ENCODE peak calls at places on chromosomes 3 and 15, in five cellular contexts. One of them, this sample, is unnamed.

GRCh38 chr3:130950641-130951040 is 56.8 kb downstream of the ATP2C1 start:
- DNase-seq in ovary: no peak
- DNase-seq in prostate gland: no peak
- DNase-seq in A549: no peak
- DNase-seq in upper lobe of left lung: no peak
- DNase-seq in this sample: no peak

GRCh38 chr3:56421205-56421604 is 47.1 kb downstream of the ERC2 start:
- DNase-seq in prostate gland: no peak
- DNase-seq in upper lobe of left lung: no peak
- DNase-seq in A549: no peak
- DNase-seq in ovary: no peak
- DNase-seq in this sample: no peak

GRCh38 chr3:146800484-146800883 is 195.3 kb upstream of the PLSCR5 start:
- DNase-seq in A549: no peak
- DNase-seq in prostate gland: no peak
- DNase-seq in upper lobe of left lung: no peak
- DNase-seq in ovary: no peak
- DNase-seq in this sample: no peak

GRCh38 chr15:67504796-67505195 is 16.1 kb upstream of the C15orf61 start:
- DNase-seq in upper lobe of left lung: no peak
- DNase-seq in ovary: no peak
- DNase-seq in prostate gland: no peak
- DNase-seq in A549: no peak
- DNase-seq in this sample: no peak

GRCh38 chr3:60282840-60283239 is 968.4 kb downstream of the FHIT start:
- DNase-seq in prostate gland: no peak
- DNase-seq in ovary: no peak
- DNase-seq in A549: no peak
- DNase-seq in upper lobe of left lung: no peak
- DNase-seq in this sample: no peak

GRCh38 chr3:62724503-62724902 is 150.7 kb downstream of the CADPS start:
- DNase-seq in upper lobe of left lung: no peak
- DNase-seq in A549: no peak
- DNase-seq in prostate gland: no peak
- DNase-seq in ovary: no peak
- DNase-seq in this sample: no peak

GRCh38 chr3:66610548-66610909 is 109.7 kb upstream of the LRIG1 start:
- DNase-seq in prostate gland: no peak
- DNase-seq in ovary: no peak
- DNase-seq in A549: no peak
- DNase-seq in upper lobe of left lung: no peak
- DNase-seq in this sample: no peak

GRCh38 chr3:189363856-189364255 is 192.1 kb downstream of the TPRG1 start:
- DNase-seq in upper lobe of left lung: no peak
- DNase-seq in prostate gland: peak; percentile 12
- DNase-seq in A549: no peak
- DNase-seq in ovary: no peak
- DNase-seq in this sample: no peak

GRCh38 chr3:11764931-11765363 is 81.7 kb downstream of the TAMM41 start:
- DNase-seq in A549: no peak
- DNase-seq in prostate gland: no peak
- DNase-seq in ovary: no peak
- DNase-seq in upper lobe of left lung: no peak
- DNase-seq in this sample: no peak

GRCh38 chr15:77915261-77915960 is 162.1 kb downstream of the TBC1D2B start:
- DNase-seq in ovary: no peak
- DNase-seq in A549: no peak
- DNase-seq in upper lobe of left lung: peak; percentile 46
- DNase-seq in prostate gland: no peak
- DNase-seq in this sample: peak; percentile 5

DNA sequence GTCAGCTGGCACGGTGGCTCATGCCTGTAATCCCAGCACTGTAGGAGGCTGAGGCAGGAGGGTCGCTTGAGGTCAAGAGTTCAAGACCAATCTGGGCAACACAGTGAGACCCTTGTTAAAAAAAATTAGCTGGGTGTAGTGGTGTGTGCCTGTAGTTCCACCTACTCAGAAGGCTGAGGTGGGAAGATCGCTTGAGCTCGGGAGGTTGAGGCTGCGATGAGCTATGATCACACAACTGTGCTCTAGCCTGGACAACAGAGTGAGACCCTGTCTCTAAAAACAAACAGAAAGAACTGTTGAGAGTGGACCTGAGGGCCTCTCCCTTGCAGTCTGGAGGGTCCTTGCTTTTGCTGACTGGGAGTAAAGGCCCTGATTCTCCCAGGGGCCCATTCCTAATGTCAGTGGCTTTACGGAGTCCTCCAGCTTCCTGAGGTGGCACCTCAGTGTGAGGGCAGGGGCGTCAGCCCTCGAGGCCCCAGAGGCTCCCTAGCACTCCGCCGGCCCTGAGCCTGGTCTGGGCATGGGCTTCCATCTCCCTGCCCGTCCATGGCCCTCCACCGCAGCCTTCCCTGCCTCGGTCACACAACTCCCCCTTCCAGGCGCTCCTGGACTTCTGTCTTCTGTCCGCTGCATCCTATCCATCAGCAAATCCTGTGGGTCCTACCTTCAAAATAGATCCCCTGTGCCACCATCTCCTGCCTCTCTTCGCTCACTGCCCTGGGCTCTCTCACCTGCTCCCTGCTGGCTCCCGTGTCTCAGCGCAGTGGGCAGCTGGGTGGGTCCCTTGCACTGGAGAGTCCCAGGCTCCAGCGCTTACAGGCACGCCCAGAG is 19.0 kb downstream of the FBLN2 start:
- DNase-seq in ovary: no peak
- DNase-seq in upper lobe of left lung: peak; percentile 53
- DNase-seq in prostate gland: no peak
- DNase-seq in A549: no peak
- DNase-seq in this sample: no peak
- H3K27ac ChIP-seq in ovary: no peak overlapping the region
- H3K27ac ChIP-seq in upper lobe of left lung: no peak overlapping the region
- H3K27ac ChIP-seq in prostate gland: no peak overlapping the region
- H3K27ac ChIP-seq in A549: no peak overlapping the region
- H3K27ac ChIP-seq in this sample: no peak overlapping the region

GRCh38 chr3:40828741-40829415 is 304.1 kb downstream of the ZNF621 start:
- DNase-seq in ovary: no peak
- DNase-seq in upper lobe of left lung: no peak
- DNase-seq in A549: no peak
- DNase-seq in prostate gland: no peak
- DNase-seq in this sample: no peak

GRCh38 chr3:40829876-40830275 is 305.1 kb downstream of the ZNF621 start:
- DNase-seq in A549: no peak
- DNase-seq in upper lobe of left lung: no peak
- DNase-seq in ovary: no peak
- DNase-seq in prostate gland: no peak
- DNase-seq in this sample: no peak

DNA sequence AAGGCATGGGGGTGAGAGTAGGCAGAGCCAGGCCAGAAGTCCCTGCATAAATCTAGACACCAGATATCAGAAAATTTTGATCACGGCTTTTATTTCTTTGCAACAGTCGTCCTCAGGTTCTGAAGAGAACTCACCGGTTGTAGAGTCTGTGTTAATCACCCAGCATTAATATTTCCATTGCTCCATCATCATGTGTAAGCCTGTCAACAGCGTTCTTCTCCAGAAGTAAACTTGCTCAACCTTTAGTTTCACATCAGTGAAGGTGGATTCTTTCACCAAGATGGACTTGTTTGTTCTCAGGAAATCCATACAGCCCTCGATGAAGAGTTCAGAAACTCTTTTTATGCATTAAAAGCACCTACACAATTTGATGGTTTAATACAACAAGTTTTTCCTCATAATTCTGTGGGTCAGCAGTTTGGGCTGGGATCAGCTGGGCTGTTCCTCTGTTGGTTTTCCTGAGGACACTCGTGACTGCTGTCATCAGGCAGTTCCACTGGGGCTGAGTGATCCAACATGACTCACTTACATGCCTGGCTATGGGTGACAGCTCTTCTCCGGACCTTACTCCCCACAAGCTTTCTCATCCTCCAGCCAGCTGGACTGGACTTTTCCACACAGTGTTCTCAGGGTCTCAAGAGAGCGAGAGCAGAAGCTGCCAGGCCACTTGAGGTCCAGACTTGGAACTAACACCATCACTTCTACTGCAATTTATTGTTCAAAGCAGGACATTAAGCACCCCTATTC is 303.4 kb downstream of the ZNF621 start:
- DNase-seq in A549: no peak
- DNase-seq in prostate gland: no peak
- DNase-seq in ovary: no peak
- DNase-seq in upper lobe of left lung: no peak
- DNase-seq in this sample: peak; percentile 7
- TF ChIP-seq POLR2A in A549: no peak
- TF ChIP-seq POLR2A in prostate gland: no peak
- TF ChIP-seq POLR2A in ovary: no peak
- TF ChIP-seq POLR2A in upper lobe of left lung: no peak
- TF ChIP-seq POLR2A in this sample: no peak

GRCh38 chr3:133574260-133574881 is 885 bp downstream of the CDV3 start:
- DNase-seq in prostate gland: peak; percentile 53
- DNase-seq in A549: no peak
- DNase-seq in ovary: peak; percentile 86
- DNase-seq in upper lobe of left lung: peak; percentile 95
- DNase-seq in this sample: peak; percentile 77

GRCh38 chr3:133583396-133583795 is 9.9 kb downstream of the CDV3 start:
- DNase-seq in upper lobe of left lung: no peak
- DNase-seq in A549: no peak
- DNase-seq in prostate gland: no peak
- DNase-seq in ovary: no peak
- DNase-seq in this sample: no peak

GRCh38 chr3:133575121-133575520 is 1.6 kb downstream of the CDV3 start:
- DNase-seq in prostate gland: no peak
- DNase-seq in upper lobe of left lung: no peak
- DNase-seq in ovary: no peak
- DNase-seq in A549: no peak
- DNase-seq in this sample: no peak

GRCh38 chr3:133576169-133576568 is 2.7 kb downstream of the CDV3 start:
- DNase-seq in upper lobe of left lung: no peak
- DNase-seq in ovary: no peak
- DNase-seq in prostate gland: no peak
- DNase-seq in A549: no peak
- DNase-seq in this sample: no peak

GRCh38 chr3:133578548-133579191 is 5.2 kb downstream of the CDV3 start:
- DNase-seq in prostate gland: no peak
- DNase-seq in upper lobe of left lung: no peak
- DNase-seq in A549: peak; percentile 64
- DNase-seq in ovary: no peak
- DNase-seq in this sample: no peak
- H3K4me3 ChIP-seq in prostate gland: no peak overlapping the region
- H3K4me3 ChIP-seq in upper lobe of left lung: no peak overlapping the region
- H3K4me3 ChIP-seq in A549: no peak overlapping the region
- H3K4me3 ChIP-seq in ovary: no peak overlapping the region
- H3K4me3 ChIP-seq in this sample: no peak overlapping the region

DNA sequence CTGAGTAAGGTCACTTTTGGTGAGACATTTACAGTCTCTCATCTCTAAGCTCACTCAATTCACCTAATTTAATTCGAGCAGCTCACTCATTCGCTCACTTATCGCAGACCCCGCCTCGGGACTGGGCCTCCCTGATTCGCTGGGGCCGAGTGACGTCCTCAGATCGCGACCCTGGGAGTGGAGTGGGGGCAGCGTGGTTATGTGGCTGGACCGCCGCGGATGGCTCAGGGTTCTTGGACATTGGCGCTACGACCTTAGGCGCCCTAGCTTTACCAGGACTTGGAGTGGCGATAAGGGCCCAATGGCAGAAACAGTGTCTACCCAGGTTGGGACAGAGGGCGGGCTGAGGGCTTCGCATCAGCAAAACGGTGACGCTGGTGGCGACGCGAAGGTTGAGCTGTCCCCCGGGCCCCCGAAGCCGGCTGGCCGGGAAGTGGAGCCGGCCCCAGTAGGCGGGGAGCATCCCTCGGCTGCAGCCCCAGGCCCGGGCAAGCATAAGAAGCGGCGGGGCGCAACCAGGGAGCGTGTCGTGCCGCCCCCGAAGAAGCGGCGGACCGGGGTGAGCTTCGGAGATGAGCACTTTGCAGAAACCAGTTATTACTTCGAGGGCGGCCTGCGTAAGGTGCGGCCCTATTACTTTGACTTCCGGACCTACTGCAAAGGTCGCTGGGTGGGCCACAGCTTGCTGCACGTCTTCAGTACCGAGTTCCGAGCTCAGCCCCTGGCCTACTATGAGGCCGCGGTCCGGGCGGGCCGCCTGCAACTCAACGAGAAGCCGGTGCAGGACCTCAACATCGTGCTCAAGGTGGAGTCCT is at the start of gene RPUSD2:
- DNase-seq in A549: peak; percentile 87
- DNase-seq in ovary: peak; percentile 92
- DNase-seq in upper lobe of left lung: peak; percentile 96
- DNase-seq in prostate gland: peak; percentile 92
- DNase-seq in this sample: peak; percentile 92
- H3K27ac ChIP-seq in A549: peak within 1 kb of the TSS; percentile 91
- H3K27ac ChIP-seq in ovary: peak within 1 kb of the TSS; percentile 53
- H3K27ac ChIP-seq in upper lobe of left lung: peak within 1 kb of the TSS; percentile 79
- H3K27ac ChIP-seq in prostate gland: peak within 1 kb of the TSS; percentile 73
- H3K27ac ChIP-seq in this sample: peak within 1 kb of the TSS; percentile 37

GRCh38 chr3:14431556-14431927 is 29.1 kb downstream of the SLC6A6 start:
- DNase-seq in A549: no peak
- DNase-seq in ovary: no peak
- DNase-seq in upper lobe of left lung: no peak
- DNase-seq in prostate gland: no peak
- DNase-seq in this sample: peak; percentile 41
- TF ChIP-seq POLR2A in A549: no peak
- TF ChIP-seq POLR2A in ovary: no peak
- TF ChIP-seq POLR2A in upper lobe of left lung: no peak
- TF ChIP-seq POLR2A in prostate gland: no peak
- TF ChIP-seq POLR2A in this sample: no peak

GRCh38 chr15:69758291-69758771 is 305.7 kb downstream of the RPLP1 start:
- DNase-seq in upper lobe of left lung: no peak
- DNase-seq in A549: no peak
- DNase-seq in prostate gland: peak; percentile 12
- DNase-seq in ovary: no peak
- DNase-seq in this sample: no peak
- H3K4me3 ChIP-seq in upper lobe of left lung: no peak overlapping the region
- H3K4me3 ChIP-seq in A549: no peak overlapping the region
- H3K4me3 ChIP-seq in prostate gland: no peak overlapping the region
- H3K4me3 ChIP-seq in ovary: no peak overlapping the region
- H3K4me3 ChIP-seq in this sample: no peak overlapping the region

GRCh38 chr15:90579213-90579612 is 49.5 kb downstream of the CRTC3 start:
- DNase-seq in A549: no peak
- DNase-seq in upper lobe of left lung: no peak
- DNase-seq in prostate gland: no peak
- DNase-seq in ovary: no peak
- DNase-seq in this sample: no peak

GRCh38 chr15:90580086-90580485 is 50.4 kb downstream of the CRTC3 start:
- DNase-seq in A549: no peak
- DNase-seq in ovary: no peak
- DNase-seq in upper lobe of left lung: no peak
- DNase-seq in prostate gland: no peak
- DNase-seq in this sample: no peak

GRCh38 chr15:90581771-90582471 is 52.2 kb downstream of the CRTC3 start:
- DNase-seq in prostate gland: no peak
- DNase-seq in ovary: no peak
- DNase-seq in A549: no peak
- DNase-seq in upper lobe of left lung: no peak
- DNase-seq in this sample: no peak

GRCh38 chr15:90580946-90581345 is 51.2 kb downstream of the CRTC3 start:
- DNase-seq in upper lobe of left lung: no peak
- DNase-seq in A549: no peak
- DNase-seq in ovary: no peak
- DNase-seq in prostate gland: no peak
- DNase-seq in this sample: no peak

GRCh38 chr15:90580541-90580940 is 50.8 kb downstream of the CRTC3 start:
- DNase-seq in A549: no peak
- DNase-seq in ovary: no peak
- DNase-seq in upper lobe of left lung: no peak
- DNase-seq in prostate gland: no peak
- DNase-seq in this sample: no peak
- H3K27ac ChIP-seq in A549: no peak overlapping the region
- H3K27ac ChIP-seq in ovary: no peak overlapping the region
- H3K27ac ChIP-seq in upper lobe of left lung: no peak overlapping the region
- H3K27ac ChIP-seq in prostate gland: no peak overlapping the region
- H3K27ac ChIP-seq in this sample: no peak overlapping the region

GRCh38 chr3:186826978-186827857 is 15.3 kb upstream of the ADIPOQ start:
- DNase-seq in prostate gland: peak; percentile 72
- DNase-seq in A549: peak; percentile 91
- DNase-seq in ovary: peak; percentile 83
- DNase-seq in upper lobe of left lung: peak; percentile 97
- DNase-seq in this sample: peak; percentile 78
- TF ChIP-seq POLR2A in prostate gland: peak; percentile 61
- TF ChIP-seq POLR2A in A549: peak; percentile 74
- TF ChIP-seq POLR2A in ovary: no peak
- TF ChIP-seq POLR2A in upper lobe of left lung: peak; percentile 76
- TF ChIP-seq POLR2A in this sample: peak; percentile 46

This sample was measured in body of pancreas.